ENCODE peak calls at places on chromosome 10, in nine cellular contexts. P, I, Y, M, J, E, U, V and H are unnamed samples.

GRCh38 chr10:78588194-78588811 is 480.5 kb upstream of the ZMIZ1 start:
- DNase-seq in P (no peak), I (no peak), Y (no peak), M (no peak), J (no peak), E (no peak), U (no peak), V (peak), H (no peak)

GRCh38 chr10:59606551-59606961 is 103.1 kb downstream of the SLC16A9 start:
- DNase-seq in P (no peak), I (no peak), Y (no peak), M (no peak), J (no peak), E (no peak), U (peak), V (peak), H (peak)

GRCh38 chr10:21160116-21160515 is 263.0 kb upstream of the NEBL start:
- DNase-seq in P (no peak), I (no peak), Y (no peak), M (no peak), J (no peak), E (no peak), U (no peak), V (no peak), H (no peak)

GRCh38 chr10:55400075-55400474 is 599.0 kb upstream of the PCDH15 start:
- DNase-seq in P (no peak), I (no peak), Y (no peak), M (no peak), J (no peak), E (no peak), U (no peak), V (no peak), H (peak)

GRCh38 chr10:99532687-99533495 is at the start of gene NKX2-3:
- DNase-seq in P (no peak), I (peak), Y (peak), M (peak), J (peak), E (no peak), U (peak), V (no peak), H (peak)

GRCh38 chr10:3033925-3034324 is 33.4 kb upstream of the PFKP start:
- DNase-seq in P (no peak), I (no peak), Y (no peak), M (no peak), J (no peak), E (no peak), U (no peak), V (no peak), H (no peak)

GRCh38 chr10:72333111-72334012 is 21.4 kb downstream of the DNAJB12 start:
- DNase-seq in P (no peak), I (no peak), Y (no peak), M (no peak), J (no peak), E (no peak), U (no peak), V (no peak), H (no peak)

GRCh38 chr10:67735430-67735829 is 39.4 kb upstream of the CTNNA3 start:
- DNase-seq in P (no peak), I (no peak), Y (no peak), M (no peak), J (no peak), E (no peak), U (no peak), V (no peak), H (no peak)

GRCh38 chr10:126097558-126098215 is 201.3 kb downstream of the FANK1 start:
- DNase-seq in P (no peak), I (no peak), Y (no peak), M (no peak), J (no peak), E (no peak), U (no peak), V (no peak), H (no peak)

GRCh38 chr10:12389154-12389734 is 39.9 kb downstream of the CAMK1D start:
- DNase-seq in P (no peak), I (no peak), Y (no peak), M (no peak), J (no peak), E (no peak), U (no peak), V (no peak), H (no peak)

GRCh38 chr10:52609071-52609470 is 163.5 kb downstream of the MBL2 start:
- DNase-seq in P (no peak), I (no peak), Y (no peak), M (no peak), J (no peak), E (no peak), U (no peak), V (no peak), H (no peak)

GRCh38 chr10:71234970-71235681 is 22.8 kb downstream of the UNC5B start:
- DNase-seq in P (no peak), I (no peak), Y (no peak), M (no peak), J (no peak), E (no peak), U (no peak), V (peak), H (no peak)

GRCh38 chr10:118501637-118502440 is 93.6 kb downstream of the PRLHR start:
- DNase-seq in P (peak), I (no peak), Y (peak), M (no peak), J (no peak), E (peak), U (no peak), V (peak), H (no peak)

GRCh38 chr10:102926842-102927241 is 8.7 kb downstream of the CNNM2 start:
- DNase-seq in P (no peak), I (no peak), Y (no peak), M (no peak), J (no peak), E (no peak), U (no peak), V (no peak), H (no peak)

GRCh38 chr10:114083040-114083439 is 39.4 kb downstream of the ADRB1 start:
- DNase-seq in P (no peak), I (no peak), Y (no peak), M (no peak), J (no peak), E (no peak), U (no peak), V (no peak), H (no peak)

GRCh38 chr10:120987359-120987758 is 136.2 kb downstream of the WDR11 start:
- DNase-seq in P (no peak), I (no peak), Y (peak), M (peak), J (no peak), E (no peak), U (no peak), V (no peak), H (no peak)

GRCh38 chr10:94103192-94103591 is 109.5 kb downstream of the PLCE1 start:
- DNase-seq in P (no peak), I (no peak), Y (no peak), M (peak), J (no peak), E (no peak), U (no peak), V (no peak), H (no peak)

GRCh38 chr10:27285093-27285492 is 44.5 kb upstream of the ACBD5 start:
- DNase-seq in P (no peak), I (no peak), Y (peak), M (peak), J (no peak), E (no peak), U (peak), V (peak), H (peak)

GRCh38 chr10:61010863-61011262 is 66.9 kb upstream of the RHOBTB1 start:
- DNase-seq in P (no peak), I (no peak), Y (no peak), M (no peak), J (no peak), E (no peak), U (no peak), V (no peak), H (no peak)

GRCh38 chr10:124509836-124510535 is 48.4 kb downstream of the LHPP start:
- DNase-seq in P (no peak), I (no peak), Y (no peak), M (no peak), J (no peak), E (no peak), U (no peak), V (no peak), H (no peak)